ENCODE peak calls at places on chromosomes 3 and 15, in eight cellular contexts. S is NCI-H2171, M is HT-29, Q is NCI-H82, X is hepatocyte, D is NB4, P is glomerular endothelial cell, R is D341Med. C is an unnamed sample.

GRCh38 chr3:191329654-191330308 is 545 bp downstream of the UTS2B start:
- DNase-seq in X (peak), Q (peak), R (peak), D (peak), M (peak), S (peak), P (no peak), C (peak)

GRCh38 chr3:50971487-50971924 is 296.8 kb downstream of the DOCK3 start:
- DNase-seq in D (peak), M (peak), P (peak), S (no peak), Q (peak), R (peak), X (peak), C (peak)

GRCh38 chr15:77659350-77660321 is 26.9 kb upstream of the LINGO1 start:
- DNase-seq in M (peak), Q (peak), P (peak), X (peak), D (peak), S (peak), R (peak), C (peak)

GRCh38 chr3:20023663-20024417 is 11.8 kb upstream of the PP2D1 start:
- DNase-seq in X (peak), R (no peak), D (no peak), S (no peak), M (no peak), P (no peak), Q (peak), C (no peak)

GRCh38 chr15:85763557-85764303 is 31.0 kb downstream of the KLHL25 start:
- DNase-seq in D (no peak), X (no peak), R (no peak), M (no peak), P (no peak), Q (no peak), S (no peak), C (no peak)

GRCh38 chr3:155323063-155323666 is 29.7 kb upstream of the STRIT1 start:
- DNase-seq in R (peak), M (peak), Q (peak), X (peak), P (peak), S (peak), D (peak), C (peak)

GRCh38 chr15:58438956-58439355 is 7.2 kb downstream of the LIPC start:
- DNase-seq in D (peak), S (no peak), P (peak), Q (peak), X (peak), R (peak), M (peak), C (peak)

GRCh38 chr15:77577350-77577749 is 55.4 kb downstream of the LINGO1 start:
- DNase-seq in X (no peak), R (peak), Q (peak), D (no peak), S (no peak), P (no peak), M (no peak), C (no peak)

GRCh38 chr3:40312661-40313226 is 3.2 kb downstream of the EIF1B start:
- DNase-seq in P (no peak), M (no peak), D (no peak), X (peak), Q (no peak), S (no peak), R (no peak), C (no peak)

GRCh38 chr3:116586285-116586944 is 123.2 kb upstream of the TUSC7 start:
- DNase-seq in Q (peak), R (no peak), S (no peak), X (no peak), D (no peak), M (no peak), P (no peak), C (no peak)

GRCh38 chr3:172646439-172647015 is 64.3 kb downstream of the NCEH1 start:
- DNase-seq in Q (peak), M (peak), P (no peak), R (no peak), D (no peak), S (peak), X (peak), C (peak)

GRCh38 chr3:126852536-126852935 is 130.4 kb upstream of the PLXNA1 start:
- DNase-seq in R (no peak), X (no peak), S (no peak), P (no peak), D (no peak), Q (no peak), M (no peak), C (no peak)

GRCh38 chr3:186589856-186590579 is 19.5 kb downstream of the DNAJB11 start:
- DNase-seq in Q (no peak), R (no peak), S (no peak), P (no peak), X (no peak), M (peak), D (peak), C (no peak)

C was measured in astrocyte of the spinal cord.